ENCODE peak calls at places on chromosomes 12 and 14, in nine cellular contexts. One of them, this sample, is unnamed. For H3K36me3, the result is how much of the 10 kb centered on the place peaks cover.

GRCh38 chr12:122870867-122871664 is 24.9 kb downstream of the VPS37B start:
- DNase-seq in SJSA1: peak
- DNase-seq in kidney: peak
- DNase-seq in IMR-90: peak
- DNase-seq in sigmoid colon: peak
- DNase-seq in pancreas: no peak
- DNase-seq in left ventricle myocardium inferior: no peak
- DNase-seq in gastrocnemius medialis: no peak
- DNase-seq in cardiac muscle cell: peak
- DNase-seq in this sample: no peak

GRCh38 chr12:53325539-53326061 is 4.2 kb upstream of the AAAS start:
- DNase-seq in SJSA1: no peak
- DNase-seq in kidney: peak
- DNase-seq in IMR-90: no peak
- DNase-seq in sigmoid colon: peak
- DNase-seq in pancreas: peak
- DNase-seq in left ventricle myocardium inferior: peak
- DNase-seq in gastrocnemius medialis: peak
- DNase-seq in cardiac muscle cell: no peak
- DNase-seq in this sample: peak

GRCh38 chr14:95527392-95528002 is 7.4 kb upstream of the GLRX5 start:
- DNase-seq in SJSA1: peak
- DNase-seq in kidney: no peak
- DNase-seq in IMR-90: peak
- DNase-seq in sigmoid colon: peak
- DNase-seq in pancreas: no peak
- DNase-seq in left ventricle myocardium inferior: no peak
- DNase-seq in gastrocnemius medialis: no peak
- DNase-seq in cardiac muscle cell: peak
- DNase-seq in this sample: peak

GRCh38 chr12:26651566-26652188 is 181.3 kb downstream of the ITPR2 start:
- DNase-seq in SJSA1: peak
- DNase-seq in kidney: no peak
- DNase-seq in IMR-90: peak
- DNase-seq in sigmoid colon: no peak
- DNase-seq in pancreas: no peak
- DNase-seq in left ventricle myocardium inferior: no peak
- DNase-seq in gastrocnemius medialis: no peak
- DNase-seq in cardiac muscle cell: peak
- DNase-seq in this sample: no peak

GRCh38 chr12:60212159-60213000 is 616.6 kb downstream of the SLC16A7 start:
- DNase-seq in SJSA1: peak
- DNase-seq in kidney: no peak
- DNase-seq in IMR-90: no peak
- DNase-seq in sigmoid colon: no peak
- DNase-seq in pancreas: no peak
- DNase-seq in left ventricle myocardium inferior: no peak
- DNase-seq in gastrocnemius medialis: no peak
- DNase-seq in cardiac muscle cell: no peak
- DNase-seq in this sample: no peak

GRCh38 chr12:211142-211465 is 2.9 kb downstream of the SLC6A12 start:
- DNase-seq in SJSA1: no peak
- DNase-seq in kidney: peak
- DNase-seq in IMR-90: no peak
- DNase-seq in sigmoid colon: no peak
- DNase-seq in pancreas: no peak
- DNase-seq in left ventricle myocardium inferior: no peak
- DNase-seq in gastrocnemius medialis: no peak
- DNase-seq in cardiac muscle cell: no peak
- DNase-seq in this sample: no peak

GRCh38 chr14:68089146-68089715 is 269.7 kb downstream of the RAD51B start:
- DNase-seq in SJSA1: no peak
- DNase-seq in kidney: no peak
- DNase-seq in IMR-90: peak
- DNase-seq in sigmoid colon: peak
- DNase-seq in pancreas: no peak
- DNase-seq in left ventricle myocardium inferior: no peak
- DNase-seq in gastrocnemius medialis: no peak
- DNase-seq in cardiac muscle cell: peak
- DNase-seq in this sample: no peak

GRCh38 chr12:76633415-76633814 is 73.8 kb upstream of the OSBPL8 start:
- DNase-seq in SJSA1: no peak
- DNase-seq in kidney: no peak
- DNase-seq in IMR-90: no peak
- DNase-seq in sigmoid colon: no peak
- DNase-seq in pancreas: no peak
- DNase-seq in left ventricle myocardium inferior: no peak
- DNase-seq in gastrocnemius medialis: no peak
- DNase-seq in cardiac muscle cell: no peak
- DNase-seq in this sample: no peak

GRCh38 chr12:19978193-19978592 is 390.1 kb upstream of the PDE3A start:
- DNase-seq in SJSA1: no peak
- DNase-seq in kidney: no peak
- DNase-seq in IMR-90: peak
- DNase-seq in sigmoid colon: no peak
- DNase-seq in pancreas: no peak
- DNase-seq in left ventricle myocardium inferior: no peak
- DNase-seq in gastrocnemius medialis: no peak
- DNase-seq in cardiac muscle cell: peak
- DNase-seq in this sample: no peak

GRCh38 chr12:127214196-127214595 is 1052.8 kb upstream of the TMEM132C start:
- DNase-seq in SJSA1: no peak
- DNase-seq in kidney: no peak
- DNase-seq in IMR-90: no peak
- DNase-seq in sigmoid colon: no peak
- DNase-seq in pancreas: no peak
- DNase-seq in left ventricle myocardium inferior: no peak
- DNase-seq in gastrocnemius medialis: no peak
- DNase-seq in cardiac muscle cell: no peak
- DNase-seq in this sample: no peak

GRCh38 chr12:80166751-80167150 is 67.4 kb downstream of the OTOGL start:
- DNase-seq in SJSA1: no peak
- DNase-seq in kidney: no peak
- DNase-seq in IMR-90: no peak
- DNase-seq in sigmoid colon: no peak
- DNase-seq in pancreas: no peak
- DNase-seq in left ventricle myocardium inferior: no peak
- DNase-seq in gastrocnemius medialis: no peak
- DNase-seq in cardiac muscle cell: no peak
- DNase-seq in this sample: no peak

GRCh38 chr12:27246774-27247173 is 2.7 kb downstream of the STK38L start:
- DNase-seq in SJSA1: no peak
- DNase-seq in kidney: no peak
- DNase-seq in IMR-90: no peak
- DNase-seq in sigmoid colon: no peak
- DNase-seq in pancreas: no peak
- DNase-seq in left ventricle myocardium inferior: no peak
- DNase-seq in gastrocnemius medialis: no peak
- DNase-seq in cardiac muscle cell: no peak
- DNase-seq in this sample: no peak

GRCh38 chr12:104709692-104710435 is 248.2 kb downstream of the SLC41A2 start:
- DNase-seq in SJSA1: no peak
- DNase-seq in kidney: no peak
- DNase-seq in IMR-90: no peak
- DNase-seq in sigmoid colon: no peak
- DNase-seq in pancreas: no peak
- DNase-seq in left ventricle myocardium inferior: no peak
- DNase-seq in gastrocnemius medialis: no peak
- DNase-seq in cardiac muscle cell: peak
- DNase-seq in this sample: no peak

GRCh38 chr14:89616425-89617141 is 199.6 kb upstream of the FOXN3 start:
- DNase-seq in SJSA1: peak
- DNase-seq in kidney: no peak
- DNase-seq in IMR-90: peak
- DNase-seq in sigmoid colon: no peak
- DNase-seq in pancreas: no peak
- DNase-seq in left ventricle myocardium inferior: no peak
- DNase-seq in gastrocnemius medialis: no peak
- DNase-seq in cardiac muscle cell: peak
- DNase-seq in this sample: no peak

GRCh38 chr14:69481815-69482568 is 2.5 kb upstream of the PLEKHD1 start:
- DNase-seq in SJSA1: no peak
- DNase-seq in kidney: no peak
- DNase-seq in IMR-90: no peak
- DNase-seq in sigmoid colon: no peak
- DNase-seq in pancreas: no peak
- DNase-seq in left ventricle myocardium inferior: no peak
- DNase-seq in gastrocnemius medialis: peak
- DNase-seq in cardiac muscle cell: no peak
- DNase-seq in this sample: no peak

GRCh38 chr14:69483765-69484443 is 624 bp upstream of the PLEKHD1 start:
- DNase-seq in SJSA1: no peak
- DNase-seq in kidney: no peak
- DNase-seq in IMR-90: peak
- DNase-seq in sigmoid colon: no peak
- DNase-seq in pancreas: peak
- DNase-seq in left ventricle myocardium inferior: no peak
- DNase-seq in gastrocnemius medialis: peak
- DNase-seq in cardiac muscle cell: peak
- DNase-seq in this sample: no peak

GRCh38 chr14:69475194-69475818 is 9.2 kb upstream of the PLEKHD1 start:
- DNase-seq in SJSA1: no peak
- DNase-seq in kidney: no peak
- DNase-seq in IMR-90: peak
- DNase-seq in sigmoid colon: no peak
- DNase-seq in pancreas: no peak
- DNase-seq in left ventricle myocardium inferior: no peak
- DNase-seq in gastrocnemius medialis: no peak
- DNase-seq in cardiac muscle cell: peak
- DNase-seq in this sample: no peak

GRCh38 chr14:69480136-69480535 is 4.4 kb upstream of the PLEKHD1 start:
- DNase-seq in SJSA1: no peak
- DNase-seq in kidney: no peak
- DNase-seq in IMR-90: no peak
- DNase-seq in sigmoid colon: no peak
- DNase-seq in pancreas: no peak
- DNase-seq in left ventricle myocardium inferior: no peak
- DNase-seq in gastrocnemius medialis: no peak
- DNase-seq in cardiac muscle cell: no peak
- DNase-seq in this sample: no peak

GRCh38 chr14:69479696-69480095 is 4.8 kb upstream of the PLEKHD1 start:
- DNase-seq in SJSA1: no peak
- DNase-seq in kidney: no peak
- DNase-seq in IMR-90: no peak
- DNase-seq in sigmoid colon: no peak
- DNase-seq in pancreas: no peak
- DNase-seq in left ventricle myocardium inferior: no peak
- DNase-seq in gastrocnemius medialis: no peak
- DNase-seq in cardiac muscle cell: no peak
- DNase-seq in this sample: no peak
- H3K4me3 ChIP-seq in SJSA1: no peak
- H3K4me3 ChIP-seq in kidney: no peak
- H3K4me3 ChIP-seq in IMR-90: no peak
- H3K4me3 ChIP-seq in sigmoid colon: no peak
- H3K4me3 ChIP-seq in pancreas: no peak
- H3K4me3 ChIP-seq in left ventricle myocardium inferior: no peak
- H3K4me3 ChIP-seq in gastrocnemius medialis: no peak
- H3K4me3 ChIP-seq in cardiac muscle cell: no peak
- H3K4me3 ChIP-seq in this sample: no peak

GRCh38 chr12:89344043-89344861 is 8.0 kb downstream of the DUSP6 start:
- DNase-seq in SJSA1: no peak
- DNase-seq in kidney: no peak
- DNase-seq in IMR-90: no peak
- DNase-seq in sigmoid colon: no peak
- DNase-seq in pancreas: no peak
- DNase-seq in left ventricle myocardium inferior: no peak
- DNase-seq in gastrocnemius medialis: no peak
- DNase-seq in cardiac muscle cell: no peak
- DNase-seq in this sample: no peak

GRCh38 chr12:89344862-89345202 is 7.5 kb downstream of the DUSP6 start:
- DNase-seq in SJSA1: no peak
- DNase-seq in kidney: no peak
- DNase-seq in IMR-90: no peak
- DNase-seq in sigmoid colon: no peak
- DNase-seq in pancreas: no peak
- DNase-seq in left ventricle myocardium inferior: no peak
- DNase-seq in gastrocnemius medialis: no peak
- DNase-seq in cardiac muscle cell: no peak
- DNase-seq in this sample: no peak

GRCh38 chr12:89346741-89347324 is 5.5 kb downstream of the DUSP6 start:
- DNase-seq in SJSA1: no peak
- DNase-seq in kidney: no peak
- DNase-seq in IMR-90: peak
- DNase-seq in sigmoid colon: peak
- DNase-seq in pancreas: no peak
- DNase-seq in left ventricle myocardium inferior: peak
- DNase-seq in gastrocnemius medialis: peak
- DNase-seq in cardiac muscle cell: peak
- DNase-seq in this sample: peak

GRCh38 chr12:89345830-89346740 is 6.2 kb downstream of the DUSP6 start:
- DNase-seq in SJSA1: no peak
- DNase-seq in kidney: no peak
- DNase-seq in IMR-90: peak
- DNase-seq in sigmoid colon: peak
- DNase-seq in pancreas: peak
- DNase-seq in left ventricle myocardium inferior: peak
- DNase-seq in gastrocnemius medialis: peak
- DNase-seq in cardiac muscle cell: peak
- DNase-seq in this sample: peak

DNA sequence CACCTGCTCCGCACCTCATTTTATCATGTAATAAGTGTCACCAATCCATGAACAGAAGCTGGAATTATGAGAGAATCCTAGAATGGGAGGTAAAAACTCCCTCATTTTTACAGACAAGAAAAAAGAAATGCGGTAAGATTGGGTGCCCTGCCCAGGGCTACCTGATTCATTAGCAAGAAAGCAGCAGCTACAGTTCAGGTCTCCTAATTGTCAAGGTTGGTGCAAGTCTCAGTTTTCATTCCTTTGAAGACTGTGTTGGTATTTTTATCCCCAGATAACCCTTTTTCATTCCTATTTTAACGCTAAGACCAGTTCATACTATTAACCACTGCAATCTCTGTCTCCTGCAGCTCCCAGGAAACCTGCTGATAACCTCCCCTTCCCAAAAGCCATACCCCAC is 6.9 kb downstream of the DUSP6 start:
- DNase-seq in SJSA1: no peak
- DNase-seq in kidney: no peak
- DNase-seq in IMR-90: no peak
- DNase-seq in sigmoid colon: no peak
- DNase-seq in pancreas: no peak
- DNase-seq in left ventricle myocardium inferior: no peak
- DNase-seq in gastrocnemius medialis: no peak
- DNase-seq in cardiac muscle cell: no peak
- DNase-seq in this sample: no peak
- H3K27ac ChIP-seq in SJSA1: no peak
- H3K27ac ChIP-seq in kidney: no peak
- H3K27ac ChIP-seq in IMR-90: no peak
- H3K27ac ChIP-seq in sigmoid colon: peak
- H3K27ac ChIP-seq in pancreas: peak
- H3K27ac ChIP-seq in left ventricle myocardium inferior: peak
- H3K27ac ChIP-seq in gastrocnemius medialis: no peak
- H3K27ac ChIP-seq in cardiac muscle cell: peak
- H3K27ac ChIP-seq in this sample: no peak

GRCh38 chr12:99722690-99723486 is 75.3 kb downstream of the GARIN6 start:
- DNase-seq in SJSA1: peak
- DNase-seq in kidney: no peak
- DNase-seq in IMR-90: no peak
- DNase-seq in sigmoid colon: peak
- DNase-seq in pancreas: no peak
- DNase-seq in left ventricle myocardium inferior: no peak
- DNase-seq in gastrocnemius medialis: no peak
- DNase-seq in cardiac muscle cell: no peak
- DNase-seq in this sample: no peak
- H3K36me3 ChIP-seq in SJSA1: under half
- H3K36me3 ChIP-seq in kidney: under half
- H3K36me3 ChIP-seq in IMR-90: under half
- H3K36me3 ChIP-seq in sigmoid colon: under half
- H3K36me3 ChIP-seq in pancreas: under half
- H3K36me3 ChIP-seq in left ventricle myocardium inferior: under half
- H3K36me3 ChIP-seq in gastrocnemius medialis: under half
- H3K36me3 ChIP-seq in cardiac muscle cell: under half
- H3K36me3 ChIP-seq in this sample: under half

GRCh38 chr12:124929649-124930419 is 15.4 kb upstream of the UBC start:
- DNase-seq in SJSA1: no peak
- DNase-seq in kidney: no peak
- DNase-seq in IMR-90: no peak
- DNase-seq in sigmoid colon: peak
- DNase-seq in pancreas: no peak
- DNase-seq in left ventricle myocardium inferior: no peak
- DNase-seq in gastrocnemius medialis: no peak
- DNase-seq in cardiac muscle cell: no peak
- DNase-seq in this sample: no peak
- H3K4me3 ChIP-seq in SJSA1: no peak
- H3K4me3 ChIP-seq in kidney: no peak
- H3K4me3 ChIP-seq in IMR-90: no peak
- H3K4me3 ChIP-seq in sigmoid colon: no peak
- H3K4me3 ChIP-seq in pancreas: no peak
- H3K4me3 ChIP-seq in left ventricle myocardium inferior: no peak
- H3K4me3 ChIP-seq in gastrocnemius medialis: no peak
- H3K4me3 ChIP-seq in cardiac muscle cell: no peak
- H3K4me3 ChIP-seq in this sample: no peak

This sample was measured in right atrium auricular region.